ENCODE peak calls at places on chromosomes 13 and 19, in ten cellular contexts. One of them, this sample, is unnamed.

GRCh38 chr19:3958836-3959765 is 11.8 kb downstream of the DAPK3 start:
- DNase-seq in heart left ventricle: peak
- DNase-seq in fibroblast of pulmonary artery: no peak
- DNase-seq in chondrocyte: no peak
- DNase-seq in glutamatergic neuron: no peak
- DNase-seq in mucosa of descending colon: no peak
- DNase-seq in HCT116: no peak
- DNase-seq in CD4-positive, alpha-beta T cell: no peak
- DNase-seq in ovary: peak
- DNase-seq in activated CD8-positive, alpha-beta T cell treated with anti-CD3 and anti-CD28 coated beads for 36 hours: no peak
- DNase-seq in this sample: no peak

GRCh38 chr19:41808663-41809566 is 12.5 kb downstream of the CEACAM3 start:
- DNase-seq in heart left ventricle: peak
- DNase-seq in fibroblast of pulmonary artery: no peak
- DNase-seq in chondrocyte: no peak
- DNase-seq in glutamatergic neuron: no peak
- DNase-seq in mucosa of descending colon: no peak
- DNase-seq in HCT116: no peak
- DNase-seq in CD4-positive, alpha-beta T cell: no peak
- DNase-seq in ovary: no peak
- DNase-seq in activated CD8-positive, alpha-beta T cell treated with anti-CD3 and anti-CD28 coated beads for 36 hours: no peak
- DNase-seq in this sample: no peak

GRCh38 chr13:96533408-96533807 is 443.5 kb downstream of the HS6ST3 start:
- DNase-seq in heart left ventricle: no peak
- DNase-seq in fibroblast of pulmonary artery: no peak
- DNase-seq in chondrocyte: no peak
- DNase-seq in glutamatergic neuron: no peak
- DNase-seq in mucosa of descending colon: no peak
- DNase-seq in HCT116: no peak
- DNase-seq in CD4-positive, alpha-beta T cell: no peak
- DNase-seq in ovary: no peak
- DNase-seq in activated CD8-positive, alpha-beta T cell treated with anti-CD3 and anti-CD28 coated beads for 36 hours: no peak
- DNase-seq in this sample: no peak

GRCh38 chr19:14476663-14477401 is 1.7 kb upstream of the PTGER1 start:
- DNase-seq in heart left ventricle: no peak
- DNase-seq in fibroblast of pulmonary artery: peak
- DNase-seq in chondrocyte: peak
- DNase-seq in glutamatergic neuron: peak
- DNase-seq in mucosa of descending colon: no peak
- DNase-seq in HCT116: peak
- DNase-seq in CD4-positive, alpha-beta T cell: peak
- DNase-seq in ovary: no peak
- DNase-seq in activated CD8-positive, alpha-beta T cell treated with anti-CD3 and anti-CD28 coated beads for 36 hours: peak
- DNase-seq in this sample: no peak

GRCh38 chr19:39430675-39431593 is 4.8 kb downstream of the RPS16 start:
- DNase-seq in heart left ventricle: no peak
- DNase-seq in fibroblast of pulmonary artery: peak
- DNase-seq in chondrocyte: no peak
- DNase-seq in glutamatergic neuron: no peak
- DNase-seq in mucosa of descending colon: no peak
- DNase-seq in HCT116: peak
- DNase-seq in CD4-positive, alpha-beta T cell: peak
- DNase-seq in ovary: no peak
- DNase-seq in activated CD8-positive, alpha-beta T cell treated with anti-CD3 and anti-CD28 coated beads for 36 hours: peak
- DNase-seq in this sample: peak

GRCh38 chr19:56765107-56765506 is 75.4 kb downstream of the PEG3 start:
- DNase-seq in heart left ventricle: peak
- DNase-seq in fibroblast of pulmonary artery: no peak
- DNase-seq in chondrocyte: no peak
- DNase-seq in glutamatergic neuron: peak
- DNase-seq in mucosa of descending colon: peak
- DNase-seq in HCT116: no peak
- DNase-seq in CD4-positive, alpha-beta T cell: no peak
- DNase-seq in ovary: peak
- DNase-seq in activated CD8-positive, alpha-beta T cell treated with anti-CD3 and anti-CD28 coated beads for 36 hours: peak
- DNase-seq in this sample: no peak

GRCh38 chr19:30649934-30650614 is 277.9 kb downstream of the ZNF536 start:
- DNase-seq in heart left ventricle: no peak
- DNase-seq in fibroblast of pulmonary artery: peak
- DNase-seq in chondrocyte: no peak
- DNase-seq in glutamatergic neuron: peak
- DNase-seq in mucosa of descending colon: peak
- DNase-seq in HCT116: peak
- DNase-seq in CD4-positive, alpha-beta T cell: no peak
- DNase-seq in ovary: no peak
- DNase-seq in activated CD8-positive, alpha-beta T cell treated with anti-CD3 and anti-CD28 coated beads for 36 hours: peak
- DNase-seq in this sample: peak

GRCh38 chr13:44389856-44390255 is 16.2 kb downstream of the SERP2 start:
- DNase-seq in heart left ventricle: no peak
- DNase-seq in fibroblast of pulmonary artery: no peak
- DNase-seq in chondrocyte: no peak
- DNase-seq in glutamatergic neuron: no peak
- DNase-seq in mucosa of descending colon: no peak
- DNase-seq in HCT116: no peak
- DNase-seq in CD4-positive, alpha-beta T cell: no peak
- DNase-seq in ovary: no peak
- DNase-seq in activated CD8-positive, alpha-beta T cell treated with anti-CD3 and anti-CD28 coated beads for 36 hours: no peak
- DNase-seq in this sample: no peak

DNA sequence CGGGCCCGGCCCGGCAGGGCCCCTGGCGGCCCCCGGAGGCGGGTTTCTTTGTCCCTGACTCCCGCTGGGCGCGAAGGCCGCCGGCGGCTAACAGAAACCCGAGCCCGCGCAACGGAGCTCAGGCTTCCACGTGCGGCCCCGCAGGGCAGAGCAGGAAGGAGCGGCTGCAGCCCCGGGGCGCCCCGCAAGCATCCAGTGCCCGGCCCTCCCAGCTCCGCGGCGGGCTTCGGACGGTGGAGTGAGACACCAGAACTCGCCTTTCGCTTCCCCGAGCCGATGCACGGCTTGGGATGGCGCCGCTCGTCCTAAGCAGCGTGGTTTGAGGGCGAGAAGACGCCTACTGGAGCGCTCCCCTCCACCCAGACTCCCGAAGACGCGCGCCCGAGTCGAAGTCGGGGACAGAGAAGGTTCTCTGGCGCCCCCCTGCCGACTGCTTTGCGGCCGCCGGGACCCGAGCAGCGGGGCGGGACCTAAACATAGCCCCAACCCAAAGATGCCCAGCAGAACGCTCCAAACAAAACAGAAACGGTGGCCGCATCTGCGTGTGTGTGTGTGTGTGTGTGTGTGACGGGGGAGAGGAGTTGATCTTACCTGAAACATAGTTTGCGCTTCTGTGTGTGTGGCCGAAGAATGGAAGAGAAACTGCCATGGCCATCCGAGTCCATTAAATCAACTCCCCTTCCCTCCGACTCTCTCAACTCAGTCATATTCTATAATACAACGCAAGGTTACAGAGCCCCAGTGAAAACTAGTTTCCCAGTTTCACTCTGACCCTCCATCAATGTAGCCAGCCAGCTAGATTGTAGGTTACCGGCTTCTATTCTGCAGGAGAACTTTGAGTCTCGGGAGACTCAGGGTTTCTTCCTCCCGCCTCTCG is 629 bp upstream of the FGF9 start:
- DNase-seq in heart left ventricle: peak
- DNase-seq in fibroblast of pulmonary artery: peak
- DNase-seq in chondrocyte: no peak
- DNase-seq in glutamatergic neuron: peak
- DNase-seq in mucosa of descending colon: peak
- DNase-seq in HCT116: no peak
- DNase-seq in CD4-positive, alpha-beta T cell: peak
- DNase-seq in ovary: peak
- DNase-seq in activated CD8-positive, alpha-beta T cell treated with anti-CD3 and anti-CD28 coated beads for 36 hours: peak
- DNase-seq in this sample: peak
- TF ChIP-seq CTCF in heart left ventricle: no peak
- TF ChIP-seq CTCF in fibroblast of pulmonary artery: no peak
- TF ChIP-seq CTCF in chondrocyte: peak
- TF ChIP-seq CTCF in glutamatergic neuron: no peak
- TF ChIP-seq CTCF in mucosa of descending colon: no peak
- TF ChIP-seq CTCF in HCT116: no peak
- TF ChIP-seq CTCF in CD4-positive, alpha-beta T cell: no peak
- TF ChIP-seq CTCF in ovary: no peak
- TF ChIP-seq CTCF in activated CD8-positive, alpha-beta T cell treated with anti-CD3 and anti-CD28 coated beads for 36 hours: no peak
- TF ChIP-seq CTCF in this sample: no peak

GRCh38 chr19:32862173-32862572 is 7.4 kb downstream of the SLC7A9 start:
- DNase-seq in heart left ventricle: no peak
- DNase-seq in fibroblast of pulmonary artery: no peak
- DNase-seq in chondrocyte: peak
- DNase-seq in glutamatergic neuron: no peak
- DNase-seq in mucosa of descending colon: no peak
- DNase-seq in HCT116: no peak
- DNase-seq in CD4-positive, alpha-beta T cell: no peak
- DNase-seq in ovary: no peak
- DNase-seq in activated CD8-positive, alpha-beta T cell treated with anti-CD3 and anti-CD28 coated beads for 36 hours: no peak
- DNase-seq in this sample: no peak

GRCh38 chr19:32863841-32864240 is 5.7 kb downstream of the SLC7A9 start:
- DNase-seq in heart left ventricle: no peak
- DNase-seq in fibroblast of pulmonary artery: no peak
- DNase-seq in chondrocyte: no peak
- DNase-seq in glutamatergic neuron: no peak
- DNase-seq in mucosa of descending colon: no peak
- DNase-seq in HCT116: no peak
- DNase-seq in CD4-positive, alpha-beta T cell: no peak
- DNase-seq in ovary: no peak
- DNase-seq in activated CD8-positive, alpha-beta T cell treated with anti-CD3 and anti-CD28 coated beads for 36 hours: no peak
- DNase-seq in this sample: no peak

GRCh38 chr19:32863301-32863700 is 6.3 kb downstream of the SLC7A9 start:
- DNase-seq in heart left ventricle: no peak
- DNase-seq in fibroblast of pulmonary artery: no peak
- DNase-seq in chondrocyte: no peak
- DNase-seq in glutamatergic neuron: no peak
- DNase-seq in mucosa of descending colon: no peak
- DNase-seq in HCT116: no peak
- DNase-seq in CD4-positive, alpha-beta T cell: no peak
- DNase-seq in ovary: no peak
- DNase-seq in activated CD8-positive, alpha-beta T cell treated with anti-CD3 and anti-CD28 coated beads for 36 hours: no peak
- DNase-seq in this sample: no peak

GRCh38 chr19:32861596-32861995 is 8.0 kb downstream of the SLC7A9 start:
- DNase-seq in heart left ventricle: no peak
- DNase-seq in fibroblast of pulmonary artery: no peak
- DNase-seq in chondrocyte: no peak
- DNase-seq in glutamatergic neuron: no peak
- DNase-seq in mucosa of descending colon: no peak
- DNase-seq in HCT116: no peak
- DNase-seq in CD4-positive, alpha-beta T cell: no peak
- DNase-seq in ovary: no peak
- DNase-seq in activated CD8-positive, alpha-beta T cell treated with anti-CD3 and anti-CD28 coated beads for 36 hours: no peak
- DNase-seq in this sample: no peak

DNA sequence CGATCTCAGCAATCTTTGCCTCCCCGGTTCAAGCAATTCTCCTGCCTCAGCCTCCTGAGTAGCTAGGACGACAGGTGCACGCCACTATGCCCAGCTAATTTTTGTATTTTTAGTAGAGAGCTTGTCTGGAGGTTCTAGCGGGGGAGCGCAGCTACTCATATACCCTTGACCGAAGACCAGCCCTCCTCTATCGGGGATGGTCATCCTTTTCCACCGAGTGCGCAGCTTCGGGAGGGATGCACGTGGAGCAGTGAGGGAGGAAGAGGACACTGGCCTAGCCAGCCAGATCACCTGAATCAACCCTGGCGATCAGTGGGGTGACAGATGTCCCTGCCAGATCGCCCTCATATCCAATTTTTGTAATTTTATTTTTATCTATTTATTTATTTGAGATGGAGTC is 6.8 kb downstream of the SLC7A9 start:
- DNase-seq in heart left ventricle: no peak
- DNase-seq in fibroblast of pulmonary artery: no peak
- DNase-seq in chondrocyte: peak
- DNase-seq in glutamatergic neuron: no peak
- DNase-seq in mucosa of descending colon: no peak
- DNase-seq in HCT116: no peak
- DNase-seq in CD4-positive, alpha-beta T cell: no peak
- DNase-seq in ovary: no peak
- DNase-seq in activated CD8-positive, alpha-beta T cell treated with anti-CD3 and anti-CD28 coated beads for 36 hours: no peak
- DNase-seq in this sample: no peak
- TF ChIP-seq CTCF in heart left ventricle: no peak
- TF ChIP-seq CTCF in fibroblast of pulmonary artery: no peak
- TF ChIP-seq CTCF in chondrocyte: no peak
- TF ChIP-seq CTCF in glutamatergic neuron: no peak
- TF ChIP-seq CTCF in mucosa of descending colon: no peak
- TF ChIP-seq CTCF in HCT116: no peak
- TF ChIP-seq CTCF in CD4-positive, alpha-beta T cell: no peak
- TF ChIP-seq CTCF in ovary: no peak
- TF ChIP-seq CTCF in activated CD8-positive, alpha-beta T cell treated with anti-CD3 and anti-CD28 coated beads for 36 hours: no peak
- TF ChIP-seq CTCF in this sample: no peak

GRCh38 chr19:27777726-27778125 is 1435.2 kb downstream of the UQCRFS1 start:
- DNase-seq in heart left ventricle: no peak
- DNase-seq in fibroblast of pulmonary artery: no peak
- DNase-seq in chondrocyte: no peak
- DNase-seq in glutamatergic neuron: no peak
- DNase-seq in mucosa of descending colon: no peak
- DNase-seq in HCT116: no peak
- DNase-seq in CD4-positive, alpha-beta T cell: no peak
- DNase-seq in ovary: no peak
- DNase-seq in activated CD8-positive, alpha-beta T cell treated with anti-CD3 and anti-CD28 coated beads for 36 hours: no peak
- DNase-seq in this sample: no peak
- TF ChIP-seq CTCF in heart left ventricle: no peak
- TF ChIP-seq CTCF in fibroblast of pulmonary artery: peak
- TF ChIP-seq CTCF in chondrocyte: no peak
- TF ChIP-seq CTCF in glutamatergic neuron: peak
- TF ChIP-seq CTCF in mucosa of descending colon: no peak
- TF ChIP-seq CTCF in HCT116: peak
- TF ChIP-seq CTCF in CD4-positive, alpha-beta T cell: no peak
- TF ChIP-seq CTCF in ovary: no peak
- TF ChIP-seq CTCF in activated CD8-positive, alpha-beta T cell treated with anti-CD3 and anti-CD28 coated beads for 36 hours: no peak
- TF ChIP-seq CTCF in this sample: peak

DNA sequence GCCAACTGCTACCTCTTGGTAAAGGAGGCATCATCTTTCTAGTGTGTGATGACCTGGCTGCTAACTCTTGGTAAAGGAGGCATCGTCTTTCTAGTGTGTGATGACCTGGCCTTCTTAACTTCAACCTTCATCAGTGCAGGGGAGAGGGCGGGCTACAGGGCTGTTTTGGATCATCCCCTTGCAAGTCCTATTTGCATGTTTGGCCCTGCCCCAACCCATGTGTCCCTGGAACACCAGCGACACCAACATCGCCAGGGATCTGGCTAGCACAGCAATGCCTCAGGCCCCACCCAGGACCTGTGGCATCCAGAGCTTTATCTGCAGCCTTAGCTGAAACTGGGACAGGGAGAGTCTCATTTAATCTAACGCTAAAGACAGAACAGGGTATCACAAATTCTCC is 492.4 kb downstream of the MYO16 start:
- DNase-seq in heart left ventricle: no peak
- DNase-seq in fibroblast of pulmonary artery: no peak
- DNase-seq in chondrocyte: no peak
- DNase-seq in glutamatergic neuron: no peak
- DNase-seq in mucosa of descending colon: no peak
- DNase-seq in HCT116: no peak
- DNase-seq in CD4-positive, alpha-beta T cell: no peak
- DNase-seq in ovary: no peak
- DNase-seq in activated CD8-positive, alpha-beta T cell treated with anti-CD3 and anti-CD28 coated beads for 36 hours: no peak
- DNase-seq in this sample: no peak
- TF ChIP-seq CTCF in heart left ventricle: no peak
- TF ChIP-seq CTCF in fibroblast of pulmonary artery: no peak
- TF ChIP-seq CTCF in chondrocyte: no peak
- TF ChIP-seq CTCF in glutamatergic neuron: no peak
- TF ChIP-seq CTCF in mucosa of descending colon: no peak
- TF ChIP-seq CTCF in HCT116: no peak
- TF ChIP-seq CTCF in CD4-positive, alpha-beta T cell: no peak
- TF ChIP-seq CTCF in ovary: no peak
- TF ChIP-seq CTCF in activated CD8-positive, alpha-beta T cell treated with anti-CD3 and anti-CD28 coated beads for 36 hours: no peak
- TF ChIP-seq CTCF in this sample: no peak

This sample was measured in Calu3.